ENCODE peak calls at places on chromosomes 2 and 18, in eight cellular contexts. One of them, this sample, is unnamed.

GRCh38 chr2:222315443-222316121 is 16.8 kb upstream of the PAX3 start:
- DNase-seq in AG04449: no peak
- DNase-seq in T-helper 2 cell: no peak
- DNase-seq in Calu3: peak; percentile 34
- DNase-seq in left cardiac atrium: no peak
- DNase-seq in DMS 273 treated with DMSO at 0.1 percent for 48 hours: no peak
- DNase-seq in GM12864: no peak
- DNase-seq in ecto neural progenitor cell: no peak
- DNase-seq in this sample: no peak

GRCh38 chr18:48621240-48621639 is 82.4 kb downstream of the CTIF start:
- DNase-seq in DMS 273 treated with DMSO at 0.1 percent for 48 hours: no peak
- DNase-seq in Calu3: no peak
- DNase-seq in AG04449: peak; percentile 61
- DNase-seq in GM12864: no peak
- DNase-seq in T-helper 2 cell: no peak
- DNase-seq in left cardiac atrium: no peak
- DNase-seq in ecto neural progenitor cell: no peak
- DNase-seq in this sample: no peak

GRCh38 chr2:45706028-45706427 is 54.6 kb downstream of the PRKCE start:
- DNase-seq in GM12864: no peak
- DNase-seq in Calu3: no peak
- DNase-seq in AG04449: peak; percentile 19
- DNase-seq in ecto neural progenitor cell: no peak
- DNase-seq in T-helper 2 cell: no peak
- DNase-seq in DMS 273 treated with DMSO at 0.1 percent for 48 hours: no peak
- DNase-seq in left cardiac atrium: no peak
- DNase-seq in this sample: no peak

GRCh38 chr2:225002039-225002655 is 40.1 kb downstream of the DOCK10 start:
- DNase-seq in AG04449: no peak
- DNase-seq in GM12864: peak; percentile 57
- DNase-seq in DMS 273 treated with DMSO at 0.1 percent for 48 hours: no peak
- DNase-seq in ecto neural progenitor cell: no peak
- DNase-seq in left cardiac atrium: no peak
- DNase-seq in Calu3: peak; percentile 61
- DNase-seq in T-helper 2 cell: no peak
- DNase-seq in this sample: peak; percentile 79

GRCh38 chr2:216536725-216537124 is 38.1 kb downstream of the RPL37A start:
- DNase-seq in left cardiac atrium: peak; percentile 41
- DNase-seq in GM12864: no peak
- DNase-seq in Calu3: no peak
- DNase-seq in ecto neural progenitor cell: no peak
- DNase-seq in T-helper 2 cell: no peak
- DNase-seq in AG04449: no peak
- DNase-seq in DMS 273 treated with DMSO at 0.1 percent for 48 hours: no peak
- DNase-seq in this sample: no peak

GRCh38 chr2:229237270-229237669 is 33.8 kb downstream of the PID1 start:
- DNase-seq in AG04449: no peak
- DNase-seq in ecto neural progenitor cell: no peak
- DNase-seq in T-helper 2 cell: no peak
- DNase-seq in GM12864: no peak
- DNase-seq in left cardiac atrium: no peak
- DNase-seq in DMS 273 treated with DMSO at 0.1 percent for 48 hours: no peak
- DNase-seq in Calu3: no peak
- DNase-seq in this sample: no peak

GRCh38 chr2:55768991-55769390 is 75.3 kb upstream of the PNPT1 start:
- DNase-seq in GM12864: no peak
- DNase-seq in ecto neural progenitor cell: no peak
- DNase-seq in DMS 273 treated with DMSO at 0.1 percent for 48 hours: no peak
- DNase-seq in Calu3: no peak
- DNase-seq in T-helper 2 cell: no peak
- DNase-seq in AG04449: no peak
- DNase-seq in left cardiac atrium: no peak
- DNase-seq in this sample: no peak

GRCh38 chr2:152573168-152573567 is 144.1 kb downstream of the PRPF40A start:
- DNase-seq in T-helper 2 cell: no peak
- DNase-seq in ecto neural progenitor cell: no peak
- DNase-seq in AG04449: peak; percentile 74
- DNase-seq in left cardiac atrium: no peak
- DNase-seq in GM12864: peak; percentile 57
- DNase-seq in DMS 273 treated with DMSO at 0.1 percent for 48 hours: no peak
- DNase-seq in Calu3: no peak
- DNase-seq in this sample: no peak

GRCh38 chr2:127516031-127516430 is 10.3 kb downstream of the IWS1 start:
- DNase-seq in Calu3: no peak
- DNase-seq in GM12864: no peak
- DNase-seq in left cardiac atrium: peak; percentile 88
- DNase-seq in DMS 273 treated with DMSO at 0.1 percent for 48 hours: no peak
- DNase-seq in AG04449: no peak
- DNase-seq in T-helper 2 cell: no peak
- DNase-seq in ecto neural progenitor cell: no peak
- DNase-seq in this sample: peak; percentile 72

GRCh38 chr2:237279012-237279768 is 134.8 kb downstream of the COL6A3 start:
- DNase-seq in GM12864: no peak
- DNase-seq in DMS 273 treated with DMSO at 0.1 percent for 48 hours: no peak
- DNase-seq in Calu3: no peak
- DNase-seq in AG04449: no peak
- DNase-seq in T-helper 2 cell: no peak
- DNase-seq in ecto neural progenitor cell: no peak
- DNase-seq in left cardiac atrium: no peak
- DNase-seq in this sample: no peak

GRCh38 chr2:179861027-179861776 is at the start of gene ZNF385B:
- DNase-seq in GM12864: no peak
- DNase-seq in T-helper 2 cell: no peak
- DNase-seq in ecto neural progenitor cell: peak; percentile 75
- DNase-seq in left cardiac atrium: peak; percentile 32
- DNase-seq in DMS 273 treated with DMSO at 0.1 percent for 48 hours: no peak
- DNase-seq in AG04449: no peak
- DNase-seq in Calu3: peak; percentile 37
- DNase-seq in this sample: peak; percentile 39

GRCh38 chr2:225948903-225949302 is 549.4 kb downstream of the NYAP2 start:
- DNase-seq in left cardiac atrium: no peak
- DNase-seq in DMS 273 treated with DMSO at 0.1 percent for 48 hours: no peak
- DNase-seq in Calu3: no peak
- DNase-seq in GM12864: no peak
- DNase-seq in ecto neural progenitor cell: no peak
- DNase-seq in T-helper 2 cell: no peak
- DNase-seq in AG04449: no peak
- DNase-seq in this sample: no peak

GRCh38 chr2:184628051-184628450 is 29.7 kb downstream of the ZNF804A start:
- DNase-seq in T-helper 2 cell: no peak
- DNase-seq in ecto neural progenitor cell: no peak
- DNase-seq in GM12864: no peak
- DNase-seq in AG04449: no peak
- DNase-seq in left cardiac atrium: no peak
- DNase-seq in Calu3: no peak
- DNase-seq in DMS 273 treated with DMSO at 0.1 percent for 48 hours: no peak
- DNase-seq in this sample: no peak

GRCh38 chr18:22778996-22779395 is 154.1 kb upstream of the RBBP8 start:
- DNase-seq in T-helper 2 cell: no peak
- DNase-seq in DMS 273 treated with DMSO at 0.1 percent for 48 hours: no peak
- DNase-seq in AG04449: no peak
- DNase-seq in Calu3: no peak
- DNase-seq in ecto neural progenitor cell: no peak
- DNase-seq in GM12864: no peak
- DNase-seq in left cardiac atrium: no peak
- DNase-seq in this sample: no peak

GRCh38 chr2:179650420-179650819 is 211.0 kb downstream of the ZNF385B start:
- DNase-seq in AG04449: no peak
- DNase-seq in left cardiac atrium: no peak
- DNase-seq in ecto neural progenitor cell: no peak
- DNase-seq in GM12864: no peak
- DNase-seq in DMS 273 treated with DMSO at 0.1 percent for 48 hours: no peak
- DNase-seq in T-helper 2 cell: no peak
- DNase-seq in Calu3: no peak
- DNase-seq in this sample: no peak

GRCh38 chr2:223101340-223102039 is 49.5 kb downstream of the KCNE4 start:
- DNase-seq in ecto neural progenitor cell: peak; percentile 51
- DNase-seq in AG04449: no peak
- DNase-seq in left cardiac atrium: no peak
- DNase-seq in Calu3: peak; percentile 63
- DNase-seq in T-helper 2 cell: no peak
- DNase-seq in DMS 273 treated with DMSO at 0.1 percent for 48 hours: peak; percentile 59
- DNase-seq in GM12864: peak; percentile 21
- DNase-seq in this sample: peak; percentile 37

GRCh38 chr2:84911135-84911678 is 5.8 kb downstream of the TMSB10 start:
- DNase-seq in AG04449: no peak
- DNase-seq in T-helper 2 cell: no peak
- DNase-seq in DMS 273 treated with DMSO at 0.1 percent for 48 hours: no peak
- DNase-seq in Calu3: no peak
- DNase-seq in ecto neural progenitor cell: no peak
- DNase-seq in left cardiac atrium: no peak
- DNase-seq in GM12864: no peak
- DNase-seq in this sample: no peak

GRCh38 chr2:31023550-31023949 is 114.7 kb downstream of the GALNT14 start:
- DNase-seq in left cardiac atrium: no peak
- DNase-seq in ecto neural progenitor cell: no peak
- DNase-seq in GM12864: no peak
- DNase-seq in DMS 273 treated with DMSO at 0.1 percent for 48 hours: no peak
- DNase-seq in T-helper 2 cell: no peak
- DNase-seq in AG04449: no peak
- DNase-seq in Calu3: no peak
- DNase-seq in this sample: no peak

GRCh38 chr18:74271656-74272055 is 20.1 kb downstream of the CYB5A start:
- DNase-seq in GM12864: no peak
- DNase-seq in DMS 273 treated with DMSO at 0.1 percent for 48 hours: no peak
- DNase-seq in left cardiac atrium: no peak
- DNase-seq in T-helper 2 cell: no peak
- DNase-seq in Calu3: no peak
- DNase-seq in ecto neural progenitor cell: no peak
- DNase-seq in AG04449: no peak
- DNase-seq in this sample: no peak

GRCh38 chr2:236498369-236498768 is 71.3 kb upstream of the ACKR3 start:
- DNase-seq in DMS 273 treated with DMSO at 0.1 percent for 48 hours: no peak
- DNase-seq in Calu3: peak; percentile 24
- DNase-seq in ecto neural progenitor cell: no peak
- DNase-seq in left cardiac atrium: no peak
- DNase-seq in AG04449: no peak
- DNase-seq in GM12864: no peak
- DNase-seq in T-helper 2 cell: no peak
- DNase-seq in this sample: no peak

GRCh38 chr2:196239622-196240587 is 68.5 kb upstream of the STK17B start:
- DNase-seq in DMS 273 treated with DMSO at 0.1 percent for 48 hours: no peak
- DNase-seq in AG04449: no peak
- DNase-seq in left cardiac atrium: peak; percentile 59
- DNase-seq in GM12864: peak; percentile 86
- DNase-seq in Calu3: peak; percentile 21
- DNase-seq in ecto neural progenitor cell: no peak
- DNase-seq in T-helper 2 cell: peak; percentile 30
- DNase-seq in this sample: peak; percentile 68

GRCh38 chr2:127001751-127002150 is 103.1 kb downstream of the TEX51 start:
- DNase-seq in T-helper 2 cell: no peak
- DNase-seq in AG04449: no peak
- DNase-seq in GM12864: no peak
- DNase-seq in left cardiac atrium: no peak
- DNase-seq in Calu3: no peak
- DNase-seq in DMS 273 treated with DMSO at 0.1 percent for 48 hours: no peak
- DNase-seq in ecto neural progenitor cell: no peak
- DNase-seq in this sample: no peak

GRCh38 chr2:19733951-19734425 is 167.8 kb downstream of the TTC32 start:
- DNase-seq in GM12864: no peak
- DNase-seq in AG04449: no peak
- DNase-seq in left cardiac atrium: no peak
- DNase-seq in ecto neural progenitor cell: no peak
- DNase-seq in DMS 273 treated with DMSO at 0.1 percent for 48 hours: no peak
- DNase-seq in T-helper 2 cell: no peak
- DNase-seq in Calu3: no peak
- DNase-seq in this sample: no peak

GRCh38 chr18:61531182-61531581 is 198.0 kb downstream of the CDH20 start:
- DNase-seq in ecto neural progenitor cell: no peak
- DNase-seq in AG04449: no peak
- DNase-seq in Calu3: no peak
- DNase-seq in T-helper 2 cell: no peak
- DNase-seq in DMS 273 treated with DMSO at 0.1 percent for 48 hours: peak; percentile 14
- DNase-seq in GM12864: no peak
- DNase-seq in left cardiac atrium: no peak
- DNase-seq in this sample: no peak

GRCh38 chr2:44706584-44707553 is 234.6 kb upstream of the SIX3 start:
- DNase-seq in T-helper 2 cell: no peak
- DNase-seq in GM12864: no peak
- DNase-seq in Calu3: no peak
- DNase-seq in AG04449: no peak
- DNase-seq in left cardiac atrium: no peak
- DNase-seq in ecto neural progenitor cell: no peak
- DNase-seq in DMS 273 treated with DMSO at 0.1 percent for 48 hours: no peak
- DNase-seq in this sample: no peak